ENCODE peak calls at places on chromosomes 12 and 14, in six cellular contexts. C is psoas muscle; V is H4; K is omental fat pad; H is activated CD8-positive, alpha-beta T cell treated with anti-CD3 and anti-CD28 coated beads, Interleukin-2, amount 10 ng/mL, durations not matched to agents 7 days and 5 days; D is stimulated activated naive B cell treated with anti-CD40 and anti-IgM and Interleukin-4, amounts not matched to agents 10 μg/mL and 1 μg/mL and 100 μg/mL, for 72 hours. X is an unnamed sample.

GRCh38 chr12:93167841-93168492 is 209.8 kb upstream of the NUDT4 start:
- DNase-seq in V (no peak), H (no peak), D (peak; percentile 77), K (no peak), C (no peak), X (peak; percentile 82)

GRCh38 chr14:56730468-56731145 is 79.7 kb downstream of the OTX2 start:
- DNase-seq in V (no peak), C (no peak), D (no peak), K (no peak), H (no peak), X (no peak)

GRCh38 chr12:26124491-26125450 is at the start of gene BHLHE41:
- DNase-seq in C (peak; percentile 93), K (no peak), D (no peak), V (peak; percentile 62), H (no peak), X (no peak)

GRCh38 chr14:38079268-38079667 is 128.4 kb upstream of the SSTR1 start:
- DNase-seq in H (no peak), K (no peak), C (no peak), D (no peak), V (no peak), X (no peak)

GRCh38 chr12:48786591-48787544 is 2.0 kb downstream of the ADCY6 start:
- DNase-seq in K (no peak), H (no peak), V (no peak), D (no peak), C (no peak), X (no peak)

GRCh38 chr14:76773188-76773885 is 12.1 kb downstream of the VASH1 start:
- DNase-seq in V (peak; percentile 90), C (peak; percentile 76), K (no peak), H (peak; percentile 22), D (no peak), X (no peak)

GRCh38 chr14:34867199-34867598 is 8.0 kb downstream of the BAZ1A start:
- DNase-seq in H (no peak), V (no peak), D (no peak), C (no peak), K (no peak), X (no peak)

GRCh38 chr14:32074887-32075572 is 2.1 kb upstream of the ARHGAP5 start:
- DNase-seq in K (no peak), H (no peak), D (no peak), V (no peak), C (no peak), X (no peak)

GRCh38 chr12:96047151-96047620 is 11.8 kb upstream of the LTA4H start:
- DNase-seq in C (no peak), D (no peak), H (no peak), K (no peak), V (no peak), X (no peak)

GRCh38 chr14:75418779-75419768 is 8.7 kb upstream of the JDP2 start:
- DNase-seq in K (no peak), C (no peak), V (no peak), H (peak; percentile 82), D (peak; percentile 55), X (peak; percentile 61)

GRCh38 chr12:2317819-2318218 is 265.0 kb downstream of the CACNA1C start:
- DNase-seq in D (no peak), C (no peak), K (no peak), H (no peak), V (no peak), X (no peak)

GRCh38 chr14:26598081-26598671 is 343 bp upstream of the NOVA1 start:
- DNase-seq in H (no peak), C (peak; percentile 88), K (peak; percentile 38), D (peak; percentile 13), V (peak; percentile 92), X (no peak)

GRCh38 chr12:131732996-131733615 is 22.2 kb downstream of the SFSWAP start:
- DNase-seq in H (no peak), D (no peak), K (no peak), V (no peak), C (no peak), X (no peak)

GRCh38 chr12:108629824-108630476 is 3.7 kb downstream of the SELPLG start:
- DNase-seq in H (peak; percentile 81), C (no peak), K (peak; percentile 57), D (no peak), V (peak; percentile 69), X (no peak)

GRCh38 chr14:101104485-101104884 is 201.0 kb upstream of the RTL1 start:
- DNase-seq in K (peak; percentile 17), C (no peak), V (no peak), H (no peak), D (no peak), X (no peak)

GRCh38 chr14:75283162-75283883 is 4.7 kb downstream of the FOS start:
- DNase-seq in C (no peak), K (peak; percentile 62), H (no peak), D (no peak), V (no peak), X (no peak)

GRCh38 chr12:54389139-54389508 is 4.6 kb upstream of the ZNF385A start:
- DNase-seq in K (no peak), H (no peak), D (no peak), V (no peak), C (peak; percentile 38), X (no peak)

GRCh38 chr12:65535951-65536350 is 257.5 kb downstream of the MSRB3 start:
- DNase-seq in K (no peak), C (no peak), V (no peak), D (no peak), H (no peak), X (no peak)

GRCh38 chr12:117911347-117911746 is 57.4 kb downstream of the KSR2 start:
- DNase-seq in D (no peak), C (no peak), V (no peak), H (no peak), K (no peak), X (no peak)

GRCh38 chr12:15599266-15600037 is 189.7 kb downstream of the EPS8 start:
- DNase-seq in H (no peak), V (peak; percentile 55), D (no peak), C (no peak), K (peak; percentile 27), X (no peak)